ENCODE peak calls at places on chromosomes 11 and 22, in six cellular contexts. G, R, T, J, Z and V are unnamed samples.

GRCh38 chr22:41935015-41935908 is 8.7 kb upstream of the TNFRSF13C start:
- DNase-seq in R (peak), G (no peak), J (no peak), Z (no peak), T (no peak), V (no peak)

GRCh38 chr11:70358797-70359196 is 39.5 kb upstream of the CTTN start:
- DNase-seq in T (no peak), Z (no peak), R (no peak), G (no peak), J (no peak), V (no peak)

GRCh38 chr11:111963786-111964385 is 26.7 kb downstream of the DIXDC1 start:
- DNase-seq in R (no peak), T (no peak), J (no peak), G (no peak), Z (no peak), V (no peak)

GRCh38 chr11:62256281-62256680 is 13.7 kb upstream of the SCGB2A2 start:
- DNase-seq in Z (no peak), J (no peak), T (no peak), G (peak), R (no peak), V (no peak)

GRCh38 chr11:128342511-128343133 is 244.7 kb downstream of the ETS1 start:
- DNase-seq in Z (peak), J (peak), T (peak), R (peak), G (peak), V (no peak)

GRCh38 chr11:103624708-103625623 is 411.5 kb upstream of the DDI1 start:
- DNase-seq in Z (peak), G (peak), J (no peak), R (no peak), T (no peak), V (no peak)

GRCh38 chr22:36351921-36352774 is 35.6 kb downstream of the MYH9 start:
- DNase-seq in T (no peak), Z (no peak), J (no peak), G (peak), R (no peak), V (no peak)

GRCh38 chr11:117610901-117611300 is 186.1 kb downstream of the DSCAML1 start:
- DNase-seq in Z (no peak), G (peak), R (no peak), J (no peak), T (no peak), V (no peak)

GRCh38 chr11:33941637-33942160 is 49.8 kb upstream of the LMO2 start:
- DNase-seq in Z (no peak), J (no peak), R (no peak), G (peak), T (no peak), V (no peak)